ENCODE peak calls at places on chromosomes 6 and 20, in seven cellular contexts. Z, P, N, F, W, O and H are unnamed samples.

GRCh38 chr20:52823303-52823702 is 148.9 kb upstream of the TSHZ2 start:
- DNase-seq in Z (no peak), P (no peak), N (no peak), F (no peak), W (no peak), O (no peak), H (no peak)

GRCh38 chr6:111880181-111880944 is 7.1 kb upstream of the FYN start:
- DNase-seq in Z (peak; percentile 22), P (peak; percentile 69), N (no peak), F (no peak), W (no peak), O (no peak), H (no peak)

GRCh38 chr6:52603000-52603795 is 26.3 kb upstream of the TRAM2 start:
- DNase-seq in Z (peak; percentile 47), P (peak; percentile 91), N (no peak), F (no peak), W (no peak), O (no peak), H (no peak)

GRCh38 chr20:18815194-18815942 is 1.8 kb downstream of the SCP2D1 start:
- DNase-seq in Z (no peak), P (no peak), N (no peak), F (no peak), W (no peak), O (no peak), H (no peak)

GRCh38 chr20:53322651-53323050 is 271.0 kb downstream of the ZNF217 start:
- DNase-seq in Z (no peak), P (no peak), N (no peak), F (peak; percentile 19), W (no peak), O (no peak), H (no peak)

GRCh38 chr6:84415068-84415467 is 187.6 kb upstream of the CEP162 start:
- DNase-seq in Z (no peak), P (peak; percentile 21), N (no peak), F (no peak), W (no peak), O (no peak), H (no peak)

GRCh38 chr6:25959890-25960531 is 2.6 kb upstream of the TRIM38 start:
- DNase-seq in Z (no peak), P (peak; percentile 72), N (no peak), F (no peak), W (no peak), O (no peak), H (no peak)

GRCh38 chr6:107670792-107671199 is 153.3 kb downstream of the SCML4 start:
- DNase-seq in Z (peak; percentile 32), P (peak; percentile 52), N (no peak), F (peak; percentile 36), W (no peak), O (no peak), H (no peak)

GRCh38 chr6:15194453-15194852 is 51.4 kb upstream of the JARID2 start:
- DNase-seq in Z (no peak), P (no peak), N (no peak), F (no peak), W (no peak), O (no peak), H (no peak)

GRCh38 chr6:13953061-13953705 is 28.4 kb downstream of the RNF182 start:
- DNase-seq in Z (peak; percentile 97), P (peak; percentile 37), N (no peak), F (no peak), W (no peak), O (no peak), H (no peak)

GRCh38 chr20:63258826-63259225 is 4.6 kb upstream of the NKAIN4 start:
- DNase-seq in Z (no peak), P (no peak), N (no peak), F (no peak), W (no peak), O (no peak), H (no peak)

GRCh38 chr20:26209171-26209941 is 512.7 kb upstream of the ZNF337 start:
- DNase-seq in Z (no peak), P (peak; percentile 12), N (peak; percentile 74), F (peak; percentile 15), W (no peak), O (no peak), H (peak; percentile 28)

GRCh38 chr6:168370310-168370991 is 50.9 kb upstream of the DACT2 start:
- DNase-seq in Z (peak; percentile 50), P (no peak), N (peak; percentile 92), F (peak; percentile 80), W (peak; percentile 90), O (peak; percentile 67), H (no peak)

GRCh38 chr6:15897063-15897934 is 231.6 kb upstream of the MYLIP start:
- DNase-seq in Z (no peak), P (peak; percentile 67), N (no peak), F (no peak), W (peak; percentile 37), O (no peak), H (no peak)

GRCh38 chr6:147434508-147434907 is 74.0 kb upstream of the SAMD5 start:
- DNase-seq in Z (no peak), P (peak; percentile 31), N (no peak), F (no peak), W (no peak), O (no peak), H (no peak)

GRCh38 chr6:111606620-111607115 is 990 bp upstream of the TRAF3IP2 start:
- DNase-seq in Z (no peak), P (peak; percentile 39), N (no peak), F (no peak), W (no peak), O (no peak), H (no peak)

GRCh38 chr6:144710207-144710606 is 425.1 kb downstream of the UTRN start:
- DNase-seq in Z (peak; percentile 91), P (peak; percentile 95), N (no peak), F (no peak), W (no peak), O (no peak), H (no peak)

GRCh38 chr6:149965191-149966020 is 1.7 kb downstream of the ULBP1 start:
- DNase-seq in Z (no peak), P (peak; percentile 49), N (no peak), F (no peak), W (no peak), O (no peak), H (peak; percentile 32)